ENCODE peak calls at places on chromosome 7, in four cellular contexts. X is K562, P is fibroblast of lung, Z is tibial artery. W is an unnamed sample.

GRCh38 chr7:1843271-1843861 is 173.3 kb downstream of the ELFN1 start:
- DNase-seq in Z (peak; percentile 40), P (peak; percentile 6), X (no peak), W (no peak)

GRCh38 chr7:19202599-19202998 is 57.4 kb upstream of the FERD3L start:
- DNase-seq in Z (no peak), X (no peak), P (no peak), W (no peak)

GRCh38 chr7:44285561-44285960 is 39.8 kb downstream of the CAMK2B start:
- DNase-seq in P (no peak), Z (no peak), X (no peak), W (peak; percentile 1)

GRCh38 chr7:512541-513311 is 6.9 kb downstream of the PDGFA start:
- DNase-seq in P (peak; percentile 74), Z (peak; percentile 89), X (no peak), W (no peak)

GRCh38 chr7:93442478-93443224 is 131.9 kb downstream of the CALCR start:
- DNase-seq in Z (no peak), P (peak; percentile 5), X (peak; percentile 57), W (peak; percentile 53)

GRCh38 chr7:122412886-122413285 is 108.3 kb upstream of the FEZF1 start:
- DNase-seq in X (no peak), Z (no peak), P (peak; percentile 78), W (no peak)

GRCh38 chr7:138304071-138304320 is 156.1 kb upstream of the TRIM24 start:
- DNase-seq in P (no peak), X (no peak), Z (no peak), W (no peak)

GRCh38 chr7:98628916-98629525 is 11.9 kb downstream of the NPTX2 start:
- DNase-seq in P (no peak), X (no peak), Z (no peak), W (no peak)

GRCh38 chr7:55309040-55309991 is 55.8 kb upstream of the LANCL2 start:
- DNase-seq in P (peak; percentile 19), Z (no peak), X (no peak), W (no peak)

DNA sequence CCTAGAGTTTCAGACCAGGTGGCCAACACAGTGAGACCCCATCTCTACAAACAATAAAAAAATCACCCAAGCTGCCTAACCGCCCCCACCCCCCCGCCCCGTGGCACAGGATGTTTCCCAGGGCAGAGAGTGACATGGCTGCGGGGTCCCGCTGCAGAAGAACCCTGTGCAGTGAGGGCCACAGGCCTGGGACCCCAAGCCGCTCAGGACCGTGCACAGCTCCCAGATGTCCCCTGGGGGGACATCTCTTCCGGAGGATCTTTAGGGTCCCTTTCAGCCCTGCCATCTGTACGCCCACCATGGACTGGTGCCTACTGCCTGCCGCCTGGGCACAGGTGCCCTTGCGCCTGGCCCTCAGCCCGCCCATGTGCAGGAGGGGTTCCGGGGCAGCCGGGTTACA is 373.6 kb downstream of the DNAJB6 start:
- DNase-seq in Z (peak; percentile 37), X (no peak), P (no peak), W (no peak)
- H3K9me3 ChIP-seq in Z (no peaks in the 10 kb centered on the region), X (no peaks in the 10 kb centered on the region), P (no peaks in the 10 kb centered on the region), W (no peaks in the 10 kb centered on the region)

DNA sequence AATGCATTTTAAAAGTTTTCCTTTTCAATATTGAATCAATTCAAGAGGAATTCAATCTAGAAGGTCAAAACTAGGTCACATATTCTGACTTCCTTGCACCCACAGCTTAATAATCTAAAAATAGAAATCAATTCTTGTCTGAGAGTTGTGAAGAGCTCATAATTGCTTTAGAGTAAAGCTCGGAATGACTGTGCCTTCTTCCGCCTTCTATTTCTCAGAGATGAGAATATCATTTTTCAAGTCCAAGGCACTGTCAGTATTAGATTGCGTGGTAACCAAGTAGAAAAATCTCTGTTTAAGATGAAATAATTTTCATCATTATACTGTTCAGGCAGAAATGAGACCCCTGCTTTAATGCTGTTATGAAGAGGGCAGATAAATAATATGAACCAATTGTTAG is 272.2 kb upstream of the NFE2L3 start:
- DNase-seq in P (no peak), X (no peak), Z (no peak), W (no peak)
- H3K4me1 ChIP-seq in P (no peaks in the 10 kb centered on the region), X (no peaks in the 10 kb centered on the region), Z (no peaks in the 10 kb centered on the region), W (no peaks in the 10 kb centered on the region)

GRCh38 chr7:26513948-26514347 is 222.3 kb downstream of the SNX10 start:
- DNase-seq in X (no peak), Z (no peak), P (no peak), W (no peak)

GRCh38 chr7:26520483-26520882 is 228.8 kb downstream of the SNX10 start:
- DNase-seq in P (no peak), Z (no peak), X (no peak), W (no peak)

GRCh38 chr7:26510226-26510957 is 218.7 kb downstream of the SNX10 start:
- DNase-seq in X (no peak), Z (no peak), P (no peak), W (no peak)

GRCh38 chr7:26512737-26513136 is 221.1 kb downstream of the SNX10 start:
- DNase-seq in Z (no peak), P (no peak), X (no peak), W (no peak)

DNA sequence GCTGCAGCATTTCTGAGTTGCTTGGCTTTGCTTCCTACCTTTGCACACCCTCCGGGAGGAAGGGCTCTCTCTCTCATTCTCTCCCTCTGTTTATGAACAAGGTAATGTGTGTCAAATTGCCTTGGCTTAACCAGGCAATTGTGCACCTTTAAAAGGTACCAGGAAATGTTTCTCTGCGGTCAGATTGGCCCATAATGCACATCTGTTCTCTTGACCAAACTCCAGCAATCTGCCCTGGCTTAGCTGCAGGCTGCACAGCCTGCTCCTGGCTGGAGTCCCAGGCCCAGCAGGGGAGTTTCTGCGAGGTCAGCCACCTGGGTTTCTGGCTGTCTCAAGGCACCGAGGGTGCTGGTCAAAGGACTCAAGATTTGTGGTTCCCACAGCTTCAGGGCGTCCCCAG is 223.8 kb downstream of the SNX10 start:
- DNase-seq in X (no peak), Z (no peak), P (no peak), W (no peak)
- H3K4me3 ChIP-seq in X (no peak overlapping the region), Z (no peak overlapping the region), P (no peak overlapping the region), W (no peak overlapping the region)

GRCh38 chr7:31307941-31308340 is 32.6 kb downstream of the NEUROD6 start:
- DNase-seq in P (no peak), X (no peak), Z (no peak), W (no peak)
- H3K9me3 ChIP-seq in P (no peaks in the 10 kb centered on the region), X (no peaks in the 10 kb centered on the region), Z (no peaks in the 10 kb centered on the region), W (no peaks in the 10 kb centered on the region)

DNA sequence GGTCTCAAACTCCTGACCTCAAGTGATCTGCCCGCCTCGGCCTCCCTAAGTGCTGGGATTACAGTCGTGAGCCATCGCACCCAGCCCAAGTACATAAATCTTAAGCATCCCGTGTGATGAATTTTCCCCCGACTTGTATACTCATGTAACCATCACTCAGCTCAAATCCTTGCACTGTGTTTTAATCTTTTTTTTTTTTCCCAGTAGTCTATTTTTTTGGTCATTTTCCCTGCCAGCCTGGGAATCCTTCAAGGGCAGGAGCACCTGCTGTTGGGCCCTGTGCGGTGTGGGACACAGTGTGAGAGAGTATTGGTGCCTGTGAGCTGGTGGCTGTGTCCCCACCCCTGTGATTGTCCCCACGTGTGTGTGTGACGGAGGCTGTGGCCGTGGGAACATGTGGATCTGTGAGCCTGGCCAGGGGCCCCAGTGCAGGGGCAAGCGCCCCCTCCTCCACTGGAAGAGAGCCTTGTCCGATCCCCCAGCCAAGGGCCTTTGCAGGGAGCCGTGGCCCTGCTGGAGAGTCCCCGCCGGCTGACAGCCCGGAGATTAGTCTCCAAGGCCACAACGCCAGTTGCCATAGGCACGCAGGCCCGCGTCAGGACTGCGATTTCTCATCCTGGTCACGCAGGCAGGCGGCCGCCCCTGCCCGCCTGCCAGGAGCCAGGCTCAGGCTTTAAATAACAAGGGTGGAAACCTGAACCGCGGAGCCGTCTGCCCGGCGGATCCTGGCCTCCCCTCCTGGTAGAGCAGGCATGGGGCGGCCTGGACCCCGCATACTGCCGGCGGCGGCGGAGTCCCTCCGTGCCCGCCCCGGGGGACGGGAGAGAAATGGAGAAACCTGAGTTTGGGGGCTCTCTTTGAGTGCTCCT is 26.5 kb downstream of the GTF2IRD1 start:
- DNase-seq in Z (peak; percentile 97), P (peak; percentile 92), X (no peak), W (peak; percentile 90)
- H3K4me1 ChIP-seq in Z (peaks cover 89% of the 10 kb centered on the region), P (peaks cover 33% of the 10 kb centered on the region), X (peaks cover 31% of the 10 kb centered on the region), W (peaks cover 28% of the 10 kb centered on the region)

DNA sequence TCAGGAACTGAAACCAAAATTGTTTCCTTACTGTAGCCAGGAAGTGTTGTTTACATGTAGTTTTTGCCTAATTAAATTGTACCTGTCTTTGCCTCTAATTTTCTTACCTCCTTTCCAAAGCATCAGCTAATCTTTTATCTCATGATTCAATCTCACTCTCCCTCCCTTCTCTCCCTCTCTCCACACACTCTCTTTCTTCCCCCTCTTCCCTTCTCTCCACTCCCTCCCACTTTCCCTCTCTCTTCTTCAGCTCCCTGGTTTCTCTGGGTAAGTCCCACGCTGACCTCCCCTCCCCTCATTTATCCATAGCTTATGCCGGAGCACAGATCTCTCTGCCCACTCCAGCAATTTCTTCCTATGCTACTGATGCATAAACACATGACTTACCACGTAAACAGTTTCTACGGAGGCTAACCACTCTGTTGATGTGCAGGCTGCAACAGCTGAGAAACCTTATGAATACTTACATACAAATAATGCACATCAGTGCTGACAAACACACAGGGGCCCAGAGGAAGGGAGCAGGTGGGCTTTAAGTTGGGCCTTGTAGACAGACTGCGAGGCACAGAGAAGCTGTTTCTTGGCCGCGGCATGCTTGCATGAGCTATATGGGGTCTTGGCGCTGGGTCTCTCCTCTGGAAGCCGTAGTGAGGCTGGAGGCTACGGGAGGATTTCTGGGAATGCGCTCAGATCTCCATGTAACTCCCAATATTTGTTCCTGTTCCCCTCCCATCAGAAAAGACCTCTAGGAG is 174.4 kb upstream of the PLXNA4 start:
- DNase-seq in Z (no peak), P (peak; percentile 43), X (no peak), W (no peak)
- H3K4me3 ChIP-seq in Z (no peak overlapping the region), P (no peak overlapping the region), X (no peak overlapping the region), W (no peak overlapping the region)

DNA sequence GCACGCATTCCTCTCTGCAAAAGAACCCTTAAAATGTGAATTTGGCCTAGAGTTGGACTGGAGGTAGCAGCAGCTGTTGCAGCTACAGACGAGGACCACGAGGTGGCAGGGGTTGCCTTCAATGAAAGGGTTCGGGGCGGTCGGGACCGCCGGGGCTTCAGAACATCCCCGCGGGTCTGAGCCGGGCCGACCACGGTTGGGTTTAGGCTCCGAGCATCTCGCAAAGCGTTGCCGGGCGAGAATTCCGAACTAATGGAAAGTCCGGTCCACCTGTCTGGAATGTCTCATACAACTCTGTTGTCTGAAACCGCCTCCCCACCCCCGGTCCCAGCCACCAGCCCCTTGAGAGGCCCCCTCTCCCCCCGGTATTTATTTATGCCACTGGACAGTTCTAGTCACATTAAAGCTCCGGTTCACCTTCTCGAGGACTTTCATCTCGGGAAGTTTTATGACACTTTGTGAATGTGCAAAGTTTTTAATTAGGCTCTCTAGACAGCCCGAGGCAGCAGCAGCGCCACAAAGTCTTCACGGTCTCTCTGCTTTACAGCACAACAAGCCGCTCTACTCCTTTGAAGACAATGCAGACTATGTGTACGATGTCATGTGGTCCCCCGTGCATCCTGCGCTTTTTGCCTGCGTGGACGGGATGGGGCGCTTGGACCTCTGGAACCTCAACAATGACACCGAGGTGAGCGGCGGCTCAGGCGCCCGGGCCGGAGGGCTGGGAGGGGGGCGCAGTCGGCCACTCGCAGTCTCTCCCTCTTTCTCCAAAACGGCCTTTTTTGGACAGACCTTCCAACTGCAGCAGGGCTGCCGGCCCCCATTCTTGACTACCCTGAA is 246.2 kb downstream of the SLC25A13 start:
- DNase-seq in P (peak; percentile 47), X (peak; percentile 76), Z (peak; percentile 70), W (peak; percentile 76)
- H3K9me3 ChIP-seq in P (no peaks in the 10 kb centered on the region), X (no peaks in the 10 kb centered on the region), Z (no peaks in the 10 kb centered on the region), W (no peaks in the 10 kb centered on the region)

GRCh38 chr7:27138987-27139334 is 4.5 kb downstream of the HOXA5 start:
- DNase-seq in P (no peak), Z (no peak), X (no peak), W (no peak)
- H3K4me1 ChIP-seq in P (peaks cover 30% of the 10 kb centered on the region), Z (peaks cover 24% of the 10 kb centered on the region), X (peaks cover 6% of the 10 kb centered on the region), W (no peaks in the 10 kb centered on the region)

W was measured in BE2C.